ENCODE peak calls at places on chromosomes 3 and 15, in eight cellular contexts. D is mesothelial cell of epicardium, U is HepG2, E is nephron progenitor cell, J is kidney epithelial cell, W is Panc1, C is bronchial epithelial cell, I is HFF-Myc. K is an unnamed sample.

GRCh38 chr3:182979719-182980191 is 583 bp downstream of the DCUN1D1 start:
- DNase-seq in D (peak), U (peak), E (peak), J (no peak), W (no peak), C (peak), I (no peak), K (peak)

GRCh38 chr3:42898896-42899675 is 6.9 kb upstream of the ZNF662 start:
- DNase-seq in D (no peak), U (no peak), E (no peak), J (no peak), W (no peak), C (peak), I (peak), K (no peak)

GRCh38 chr3:126314305-126315082 is 42.7 kb downstream of the KLF15 start:
- DNase-seq in D (no peak), U (no peak), E (no peak), J (no peak), W (no peak), C (no peak), I (no peak), K (no peak)

GRCh38 chr3:124512881-124513609 is 217.2 kb upstream of the UMPS start:
- DNase-seq in D (no peak), U (peak), E (no peak), J (no peak), W (no peak), C (no peak), I (no peak), K (no peak)

GRCh38 chr3:4670352-4670751 is 177.2 kb downstream of the ITPR1 start:
- DNase-seq in D (no peak), U (peak), E (no peak), J (no peak), W (no peak), C (no peak), I (no peak), K (peak)

GRCh38 chr15:33154366-33155166 is 39.9 kb downstream of the FMN1 start:
- DNase-seq in D (no peak), U (no peak), E (no peak), J (peak), W (no peak), C (peak), I (no peak), K (no peak)

GRCh38 chr15:25470230-25470629 is 31.4 kb upstream of the UBE3A start:
- DNase-seq in D (no peak), U (no peak), E (no peak), J (no peak), W (no peak), C (no peak), I (no peak), K (no peak)

GRCh38 chr3:156718622-156719300 is 44.4 kb downstream of the TIPARP start:
- DNase-seq in D (no peak), U (no peak), E (no peak), J (no peak), W (no peak), C (no peak), I (no peak), K (no peak)

GRCh38 chr15:64731807-64732151 is 43.6 kb downstream of the RBPMS2 start:
- DNase-seq in D (no peak), U (no peak), E (no peak), J (no peak), W (no peak), C (no peak), I (no peak), K (no peak)

GRCh38 chr3:180059351-180059750 is 22.6 kb upstream of the PEX5L start:
- DNase-seq in D (no peak), U (no peak), E (no peak), J (no peak), W (no peak), C (peak), I (no peak), K (no peak)

GRCh38 chr15:65182538-65182937 is 2.6 kb downstream of the CLPX start:
- DNase-seq in D (no peak), U (no peak), E (no peak), J (no peak), W (no peak), C (no peak), I (no peak), K (no peak)

GRCh38 chr3:126948980-126949535 is 33.9 kb upstream of the PLXNA1 start:
- DNase-seq in D (no peak), U (no peak), E (no peak), J (no peak), W (no peak), C (no peak), I (no peak), K (no peak)

GRCh38 chr3:110493752-110494151 is 577.9 kb upstream of the NECTIN3 start:
- DNase-seq in D (no peak), U (no peak), E (no peak), J (no peak), W (no peak), C (no peak), I (no peak), K (no peak)

GRCh38 chr3:196624008-196624790 is 15.3 kb upstream of the NRROS start:
- DNase-seq in D (no peak), U (no peak), E (no peak), J (no peak), W (no peak), C (no peak), I (no peak), K (no peak)

DNA sequence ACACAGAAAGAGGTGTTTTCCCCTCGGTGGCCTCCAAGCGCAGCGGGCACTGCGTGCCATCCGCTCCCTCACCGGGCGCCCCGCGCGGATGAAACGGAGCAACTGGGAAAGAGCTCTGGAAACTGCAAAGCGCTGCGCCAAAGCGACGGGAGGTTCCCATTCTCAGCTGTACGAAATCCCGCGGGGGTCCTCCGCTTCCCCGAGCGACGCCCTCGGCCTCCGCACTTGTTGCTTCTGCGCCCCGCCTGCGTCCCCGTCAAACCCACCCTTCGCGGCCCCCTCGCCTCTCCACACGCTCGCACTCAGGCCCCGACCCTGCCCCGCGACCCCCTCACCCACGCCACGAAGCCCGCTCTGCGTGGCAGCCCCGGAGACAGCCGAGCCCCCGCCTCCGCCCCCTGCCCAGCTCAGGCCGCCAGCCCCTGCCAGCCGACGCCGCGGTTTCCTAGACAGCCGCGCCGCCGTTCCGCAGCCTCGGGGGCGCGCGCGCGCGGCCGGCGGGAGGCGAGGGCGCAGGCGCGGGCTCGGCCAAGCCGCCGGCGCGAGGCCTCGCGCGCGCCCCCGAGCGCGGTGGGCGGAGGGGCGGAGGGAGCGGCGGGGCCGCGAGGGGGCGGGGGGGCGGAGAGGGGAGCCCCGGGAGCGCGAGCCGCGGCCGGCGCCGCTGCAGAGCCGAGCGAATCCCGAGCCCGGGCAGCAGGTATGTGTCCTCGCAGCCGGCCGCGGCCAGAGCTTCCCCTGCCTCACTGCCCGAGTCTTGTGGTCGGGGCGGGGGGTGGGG is at the start of gene TMEM266:
- DNase-seq in D (peak), U (no peak), E (peak), J (no peak), W (no peak), C (no peak), I (no peak), K (peak)
- TF ChIP-seq CTCF in D (no peak), U (no peak), E (no peak), J (no peak), W (no peak), C (peak), I (no peak), K (no peak)

DNA sequence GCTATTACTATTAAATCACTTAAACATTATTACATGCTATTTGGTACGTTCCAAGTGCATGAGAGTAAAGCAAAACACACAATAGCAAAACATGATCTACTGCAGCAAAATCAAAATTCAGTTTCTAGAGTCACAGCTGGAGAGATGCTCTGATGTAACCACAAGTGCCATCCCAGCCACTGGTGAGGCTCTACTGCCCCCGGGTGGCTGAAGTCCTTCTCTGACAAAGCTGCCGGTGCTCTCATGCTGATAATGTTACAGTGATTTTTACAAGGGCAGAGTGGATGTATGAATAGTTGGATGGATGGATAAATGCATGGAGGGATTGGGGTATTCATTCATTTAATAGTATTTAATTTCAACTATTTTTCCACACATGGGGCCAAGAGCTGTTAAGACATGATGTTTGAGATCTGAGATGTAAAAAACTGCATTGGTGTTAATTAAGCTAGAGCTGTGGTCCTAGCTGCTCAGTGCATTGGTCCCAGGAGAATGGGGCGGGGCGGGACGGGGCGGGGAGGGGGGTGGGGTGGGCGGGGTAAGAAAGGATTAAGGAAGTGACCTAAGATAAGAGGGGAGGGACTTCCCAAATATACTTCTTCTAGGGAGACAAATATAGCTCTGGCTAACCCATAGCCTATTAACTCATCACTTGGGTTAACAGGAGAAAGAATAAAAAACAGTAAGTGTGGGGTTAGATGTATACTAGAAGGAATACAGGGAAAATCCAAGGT is 5.3 kb upstream of the SPESP1 start:
- DNase-seq in D (peak), U (peak), E (peak), J (peak), W (peak), C (peak), I (peak), K (peak)
- TF ChIP-seq CTCF in D (peak), U (peak), E (peak), J (peak), W (peak), C (peak), I (peak), K (peak)

GRCh38 chr3:25673738-25674298 is 9.1 kb upstream of the TOP2B start:
- DNase-seq in D (no peak), U (no peak), E (no peak), J (no peak), W (no peak), C (no peak), I (no peak), K (no peak)

GRCh38 chr3:25678581-25678980 is 13.9 kb upstream of the TOP2B start:
- DNase-seq in D (no peak), U (no peak), E (no peak), J (no peak), W (no peak), C (no peak), I (no peak), K (no peak)

GRCh38 chr3:25679166-25679565 is 14.5 kb upstream of the TOP2B start:
- DNase-seq in D (no peak), U (peak), E (no peak), J (no peak), W (no peak), C (no peak), I (no peak), K (no peak)

GRCh38 chr3:25677121-25677520 is 12.4 kb upstream of the TOP2B start:
- DNase-seq in D (no peak), U (peak), E (no peak), J (no peak), W (no peak), C (no peak), I (no peak), K (no peak)

DNA sequence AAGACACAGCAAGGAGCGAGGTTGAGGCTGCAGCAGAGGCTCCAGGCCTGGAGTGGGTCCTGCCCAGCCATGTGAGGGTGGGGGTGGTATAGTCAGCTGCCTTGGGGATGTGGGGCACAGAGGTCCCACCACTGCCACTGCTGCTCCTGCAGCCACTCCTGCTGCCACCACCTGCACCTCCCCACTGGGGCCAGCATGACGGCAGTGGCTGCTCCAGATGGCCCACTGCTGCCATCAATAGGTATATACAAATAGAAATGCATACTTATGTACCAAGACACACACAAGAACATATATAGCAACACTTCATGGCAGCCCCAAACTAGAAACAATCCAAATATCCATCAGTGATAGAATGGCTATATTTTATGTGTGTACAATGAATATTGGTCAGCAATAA is 10.0 kb upstream of the TOP2B start:
- DNase-seq in D (no peak), U (no peak), E (no peak), J (no peak), W (no peak), C (no peak), I (no peak), K (no peak)
- TF ChIP-seq CTCF in D (no peak), U (peak), E (no peak), J (no peak), W (no peak), C (no peak), I (no peak), K (no peak)

GRCh38 chr3:27325419-27325818 is 43.8 kb downstream of the NEK10 start:
- DNase-seq in D (no peak), U (no peak), E (no peak), J (no peak), W (no peak), C (no peak), I (no peak), K (no peak)
- TF ChIP-seq CTCF in D (no peak), U (no peak), E (no peak), J (no peak), W (peak), C (no peak), I (peak), K (no peak)

GRCh38 chr15:70189826-70190225 is 92.1 kb upstream of the TLE3 start:
- DNase-seq in D (no peak), U (no peak), E (no peak), J (no peak), W (no peak), C (no peak), I (no peak), K (no peak)

GRCh38 chr15:70186152-70186551 is 88.4 kb upstream of the TLE3 start:
- DNase-seq in D (no peak), U (no peak), E (no peak), J (no peak), W (no peak), C (no peak), I (no peak), K (no peak)

GRCh38 chr15:70187331-70187730 is 89.6 kb upstream of the TLE3 start:
- DNase-seq in D (no peak), U (no peak), E (no peak), J (no peak), W (no peak), C (no peak), I (no peak), K (no peak)

GRCh38 chr15:70190296-70190695 is 92.6 kb upstream of the TLE3 start:
- DNase-seq in D (no peak), U (no peak), E (no peak), J (no peak), W (no peak), C (no peak), I (no peak), K (no peak)

GRCh38 chr15:70188286-70188685 is 90.6 kb upstream of the TLE3 start:
- DNase-seq in D (no peak), U (no peak), E (no peak), J (no peak), W (no peak), C (no peak), I (no peak), K (no peak)
- TF ChIP-seq CTCF in D (no peak), U (no peak), E (no peak), J (no peak), W (no peak), C (no peak), I (no peak), K (no peak)

DNA sequence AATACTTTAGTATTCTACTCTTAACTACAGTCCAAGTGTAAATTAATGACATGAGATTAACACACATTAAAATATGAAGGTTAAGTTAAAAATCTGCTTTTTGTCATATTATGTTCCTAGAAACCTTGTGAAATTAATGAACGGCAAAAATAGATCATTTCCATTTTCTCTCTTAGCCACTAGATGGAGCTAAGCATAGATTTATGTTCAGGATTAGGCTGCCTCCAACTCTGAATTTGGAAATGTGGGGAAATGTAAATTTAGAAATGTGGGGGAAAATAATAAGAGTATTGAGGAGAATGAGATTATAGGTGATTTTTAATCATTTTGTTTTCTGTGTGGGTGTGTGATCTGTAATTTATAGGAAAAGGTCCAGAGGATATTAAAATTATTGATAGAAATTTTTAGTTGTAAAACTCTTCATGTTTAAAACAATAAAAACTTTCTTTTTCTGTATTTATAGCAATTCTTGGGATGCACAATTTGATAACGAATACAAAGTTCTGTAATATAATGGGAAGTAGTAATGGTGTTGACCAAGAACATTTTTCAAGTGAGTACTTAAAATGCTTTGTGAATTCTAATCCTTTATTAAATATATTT is 59.2 kb downstream of the TMOD3 start:
- DNase-seq in D (no peak), U (no peak), E (no peak), J (no peak), W (no peak), C (peak), I (no peak), K (no peak)
- TF ChIP-seq CTCF in D (peak), U (peak), E (peak), J (peak), W (peak), C (peak), I (peak), K (peak)

DNA sequence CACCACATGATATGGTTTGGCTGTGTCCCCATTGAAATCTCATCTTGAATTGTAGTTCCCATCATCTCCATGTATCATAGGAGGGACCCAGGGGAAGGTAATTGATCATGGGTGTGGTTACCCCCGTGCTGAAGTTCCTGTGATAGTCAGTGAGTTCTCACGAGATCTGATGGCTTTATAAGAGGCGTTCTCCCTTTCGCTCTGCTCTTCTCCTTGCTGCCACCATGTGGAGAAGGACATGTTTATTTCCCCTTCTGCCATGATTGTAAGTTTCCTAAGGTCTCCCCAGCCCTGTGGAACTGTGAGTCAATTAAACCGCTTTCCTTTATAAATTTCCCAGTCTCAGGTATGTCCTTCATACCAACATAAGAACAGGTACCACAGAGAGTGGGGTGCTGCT is 21.9 kb downstream of the OSTN start:
- DNase-seq in D (no peak), U (peak), E (no peak), J (no peak), W (no peak), C (peak), I (no peak), K (no peak)
- TF ChIP-seq CTCF in D (no peak), U (peak), E (no peak), J (no peak), W (peak), C (peak), I (peak), K (no peak)

GRCh38 chr3:150142936-150143335 is 172.2 kb upstream of the PFN2 start:
- DNase-seq in D (no peak), U (no peak), E (no peak), J (no peak), W (no peak), C (no peak), I (no peak), K (no peak)

GRCh38 chr3:150141790-150142189 is 171.1 kb upstream of the PFN2 start:
- DNase-seq in D (no peak), U (no peak), E (no peak), J (no peak), W (no peak), C (no peak), I (no peak), K (no peak)

GRCh38 chr3:150146891-150147761 is 176.4 kb upstream of the PFN2 start:
- DNase-seq in D (no peak), U (no peak), E (no peak), J (peak), W (no peak), C (peak), I (peak), K (no peak)

GRCh38 chr3:150145659-150146058 is 175.0 kb upstream of the PFN2 start:
- DNase-seq in D (no peak), U (no peak), E (no peak), J (no peak), W (no peak), C (peak), I (no peak), K (no peak)

GRCh38 chr3:150144309-150144708 is 173.6 kb upstream of the PFN2 start:
- DNase-seq in D (no peak), U (no peak), E (no peak), J (no peak), W (no peak), C (no peak), I (no peak), K (no peak)
- TF ChIP-seq CTCF in D (no peak), U (no peak), E (no peak), J (no peak), W (no peak), C (no peak), I (no peak), K (no peak)